ENCODE peak calls at places on chromosomes 11 and 22, in nine cellular contexts. A, M, X, G, U, I, Q, S and T are unnamed samples. For H3K4me1, the result is how much of the 10 kb centered on the place peaks cover.

GRCh38 chr22:48885919-48886305 is 941.8 kb downstream of the BRD1 start:
- DNase-seq in A (peak), M (peak), X (no peak), G (peak), U (no peak), I (no peak), Q (no peak), S (peak), T (no peak)

GRCh38 chr22:40588726-40589125 is 47.8 kb downstream of the MRTFA start:
- DNase-seq in A (no peak), M (peak), X (no peak), G (no peak), U (no peak), I (no peak), Q (no peak), S (no peak), T (no peak)

GRCh38 chr22:29251265-29251664 is 16.5 kb downstream of the RHBDD3 start:
- DNase-seq in A (no peak), M (no peak), X (peak), G (no peak), U (no peak), I (no peak), Q (no peak), S (no peak), T (no peak)

GRCh38 chr22:31263896-31264295 is 28.4 kb downstream of the PIK3IP1 start:
- DNase-seq in A (no peak), M (no peak), X (no peak), G (no peak), U (no peak), I (no peak), Q (no peak), S (no peak), T (no peak)

GRCh38 chr11:106179048-106179447 is 101.6 kb downstream of the AASDHPPT start:
- DNase-seq in A (no peak), M (no peak), X (no peak), G (no peak), U (no peak), I (no peak), Q (no peak), S (no peak), T (no peak)

GRCh38 chr11:115739878-115740277 is 235.7 kb upstream of the CADM1 start:
- DNase-seq in A (no peak), M (no peak), X (no peak), G (no peak), U (no peak), I (no peak), Q (no peak), S (no peak), T (no peak)

GRCh38 chr11:134503104-134503503 is 91.1 kb upstream of the B3GAT1 start:
- DNase-seq in A (peak), M (no peak), X (no peak), G (no peak), U (no peak), I (no peak), Q (no peak), S (peak), T (peak)

GRCh38 chr11:57318178-57318577 is 6.6 kb downstream of the TNKS1BP1 start:
- DNase-seq in A (no peak), M (no peak), X (no peak), G (peak), U (no peak), I (no peak), Q (no peak), S (no peak), T (no peak)

GRCh38 chr11:10072142-10072541 is 221.9 kb downstream of the SBF2 start:
- DNase-seq in A (no peak), M (no peak), X (no peak), G (no peak), U (no peak), I (no peak), Q (no peak), S (no peak), T (no peak)

GRCh38 chr11:126733685-126734084 is 266.9 kb downstream of the KIRREL3 start:
- DNase-seq in A (no peak), M (no peak), X (no peak), G (no peak), U (no peak), I (no peak), Q (no peak), S (no peak), T (no peak)

GRCh38 chr22:41437198-41437597 is 9.4 kb downstream of the TOB2 start:
- DNase-seq in A (no peak), M (no peak), X (no peak), G (no peak), U (no peak), I (no peak), Q (no peak), S (no peak), T (no peak)

GRCh38 chr11:72599325-72600117 is 74.7 kb downstream of the PDE2A start:
- DNase-seq in A (no peak), M (no peak), X (no peak), G (no peak), U (no peak), I (no peak), Q (no peak), S (peak), T (no peak)

GRCh38 chr11:27795955-27796861 is 96.0 kb upstream of the BDNF start:
- DNase-seq in A (no peak), M (peak), X (no peak), G (no peak), U (no peak), I (no peak), Q (no peak), S (peak), T (peak)

GRCh38 chr22:26586556-26587325 is 3.2 kb downstream of the TPST2 start:
- DNase-seq in A (peak), M (no peak), X (no peak), G (no peak), U (no peak), I (no peak), Q (peak), S (no peak), T (no peak)

GRCh38 chr22:44088976-44089570 is 65.0 kb downstream of the PARVB start:
- DNase-seq in A (no peak), M (peak), X (no peak), G (peak), U (no peak), I (no peak), Q (no peak), S (no peak), T (no peak)

GRCh38 chr11:130070109-130070828 is 575 bp downstream of the APLP2 start:
- DNase-seq in A (peak), M (peak), X (no peak), G (peak), U (peak), I (no peak), Q (peak), S (peak), T (peak)

GRCh38 chr11:59551651-59552521 is 40.5 kb downstream of the OR4D9 start:
- DNase-seq in A (no peak), M (no peak), X (no peak), G (no peak), U (peak), I (no peak), Q (peak), S (peak), T (no peak)

GRCh38 chr11:13110929-13111812 is 102.1 kb downstream of the RASSF10 start:
- DNase-seq in A (no peak), M (no peak), X (no peak), G (no peak), U (no peak), I (no peak), Q (no peak), S (no peak), T (no peak)

GRCh38 chr11:87260811-87261210 is 223.1 kb downstream of the TMEM135 start:
- DNase-seq in A (no peak), M (no peak), X (no peak), G (no peak), U (no peak), I (no peak), Q (no peak), S (no peak), T (no peak)

GRCh38 chr22:41096841-41097240 is 4.4 kb downstream of the EP300 start:
- DNase-seq in A (no peak), M (no peak), X (no peak), G (no peak), U (no peak), I (no peak), Q (no peak), S (no peak), T (no peak)

GRCh38 chr11:129937592-129938238 is 42.3 kb upstream of the NFRKB start:
- DNase-seq in A (no peak), M (no peak), X (no peak), G (no peak), U (no peak), I (no peak), Q (no peak), S (no peak), T (no peak)

GRCh38 chr11:33735166-33735425 is 1.1 kb downstream of the CD59 start:
- DNase-seq in A (no peak), M (no peak), X (no peak), G (no peak), U (no peak), I (no peak), Q (no peak), S (no peak), T (no peak)

GRCh38 chr11:96215826-96216225 is 127.2 kb downstream of the MAML2 start:
- DNase-seq in A (no peak), M (no peak), X (no peak), G (no peak), U (no peak), I (no peak), Q (no peak), S (no peak), T (no peak)

GRCh38 chr11:117830674-117831351 is 6.3 kb upstream of the FXYD2 start:
- DNase-seq in A (peak), M (no peak), X (no peak), G (no peak), U (no peak), I (no peak), Q (peak), S (peak), T (peak)

GRCh38 chr22:30217698-30218565 is 28.6 kb downstream of the LIF start:
- DNase-seq in A (no peak), M (no peak), X (no peak), G (no peak), U (no peak), I (no peak), Q (no peak), S (no peak), T (no peak)

GRCh38 chr22:47449508-47450270 is 687.2 kb downstream of the TBC1D22A start:
- DNase-seq in A (no peak), M (no peak), X (peak), G (no peak), U (no peak), I (no peak), Q (no peak), S (no peak), T (no peak)

GRCh38 chr11:20373568-20374209 is 10.2 kb downstream of the HTATIP2 start:
- DNase-seq in A (no peak), M (no peak), X (peak), G (no peak), U (no peak), I (no peak), Q (no peak), S (no peak), T (no peak)

GRCh38 chr22:19872779-19873137 is 18.1 kb upstream of the GNB1L start:
- DNase-seq in A (peak), M (peak), X (no peak), G (peak), U (peak), I (peak), Q (peak), S (peak), T (peak)

GRCh38 chr22:44363980-44364749 is 51.4 kb upstream of the SHISAL1 start:
- DNase-seq in A (peak), M (no peak), X (no peak), G (peak), U (no peak), I (no peak), Q (peak), S (no peak), T (no peak)

GRCh38 chr11:64245797-64246623 is 733 bp downstream of the PPP1R14B start:
- DNase-seq in A (peak), M (peak), X (no peak), G (peak), U (peak), I (peak), Q (peak), S (no peak), T (peak)

GRCh38 chr11:116691779-116692178 is 81.0 kb downstream of the BUD13 start:
- DNase-seq in A (peak), M (no peak), X (no peak), G (no peak), U (peak), I (no peak), Q (peak), S (peak), T (peak)

GRCh38 chr11:70696076-70696475 is 297.7 kb downstream of the CTTN start:
- DNase-seq in A (peak), M (no peak), X (no peak), G (no peak), U (no peak), I (no peak), Q (no peak), S (no peak), T (no peak)

GRCh38 chr11:13993096-13993760 is 30.7 kb downstream of the SPON1 start:
- DNase-seq in A (no peak), M (no peak), X (peak), G (no peak), U (no peak), I (no peak), Q (no peak), S (no peak), T (peak)

GRCh38 chr11:130131957-130132850 is 27.4 kb upstream of the ST14 start:
- DNase-seq in A (no peak), M (no peak), X (no peak), G (no peak), U (no peak), I (no peak), Q (peak), S (peak), T (no peak)

GRCh38 chr22:44331881-44332714 is 19.3 kb upstream of the SHISAL1 start:
- DNase-seq in A (no peak), M (no peak), X (no peak), G (no peak), U (no peak), I (no peak), Q (no peak), S (no peak), T (no peak)

GRCh38 chr11:76824083-76824939 is 36.4 kb upstream of the ACER3 start:
- DNase-seq in A (no peak), M (no peak), X (no peak), G (no peak), U (no peak), I (no peak), Q (no peak), S (no peak), T (no peak)

GRCh38 chr11:70550456-70551195 is 152.3 kb downstream of the CTTN start:
- DNase-seq in A (peak), M (no peak), X (no peak), G (peak), U (no peak), I (no peak), Q (no peak), S (no peak), T (no peak)

GRCh38 chr22:46007848-46008261 is 30.9 kb upstream of the WNT7B start:
- DNase-seq in A (peak), M (no peak), X (no peak), G (peak), U (peak), I (peak), Q (peak), S (no peak), T (peak)

GRCh38 chr22:24426436-24426835 is 963 bp upstream of the ADORA2A start:
- DNase-seq in A (no peak), M (no peak), X (no peak), G (peak), U (no peak), I (no peak), Q (no peak), S (no peak), T (no peak)

GRCh38 chr22:32830473-32830872 is 29.0 kb downstream of the TIMP3 start:
- DNase-seq in A (peak), M (no peak), X (no peak), G (peak), U (peak), I (no peak), Q (peak), S (peak), T (no peak)

GRCh38 chr11:125343732-125344131 is 152.3 kb downstream of the FEZ1 start:
- DNase-seq in A (peak), M (no peak), X (no peak), G (no peak), U (no peak), I (no peak), Q (peak), S (no peak), T (no peak)
- H3K4me1 ChIP-seq in A (under half), M (under half), X (under half), G (under half), U (under half), I (under half), Q (under half), S (under half), T (under half)

DNA sequence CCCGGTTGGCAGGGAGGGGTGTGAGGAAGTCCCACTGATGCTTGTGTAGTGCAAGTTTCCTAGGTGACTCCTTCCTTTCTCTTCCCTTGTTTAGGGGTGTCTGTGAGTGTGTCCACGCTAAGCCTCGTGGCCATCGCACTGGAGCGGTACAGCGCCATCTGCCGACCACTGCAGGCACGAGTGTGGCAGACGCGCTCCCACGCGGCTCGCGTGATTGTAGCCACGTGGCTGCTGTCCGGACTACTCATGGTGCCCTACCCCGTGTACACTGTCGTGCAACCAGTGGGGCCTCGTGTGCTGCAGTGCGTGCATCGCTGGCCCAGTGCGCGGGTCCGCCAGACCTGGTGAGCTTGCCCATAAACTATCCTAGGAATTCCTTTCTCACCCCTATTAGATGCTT is 10.4 kb downstream of the CCKBR start:
- DNase-seq in A (peak), M (no peak), X (no peak), G (no peak), U (no peak), I (no peak), Q (no peak), S (peak), T (no peak)
- TF ChIP-seq CTCF in A (no peak), M (no peak), X (no peak), G (no peak), U (no peak), I (no peak), Q (no peak), S (peak), T (no peak)

GRCh38 chr11:128575956-128576340 is 11.4 kb downstream of the ETS1 start:
- DNase-seq in A (no peak), M (peak), X (no peak), G (no peak), U (no peak), I (no peak), Q (peak), S (no peak), T (no peak)
- H3K27ac ChIP-seq in A (peak), M (peak), X (peak), G (peak), U (no peak), I (peak), Q (peak), S (no peak), T (peak)

GRCh38 chr22:39502789-39503464 is 837 bp downstream of the MIEF1 start:
- DNase-seq in A (no peak), M (no peak), X (no peak), G (peak), U (no peak), I (no peak), Q (no peak), S (no peak), T (no peak)
- H3K4me1 ChIP-seq in A (half or more), M (under half), X (under half), G (under half), U (under half), I (under half), Q (under half), S (under half), T (under half)

GRCh38 chr11:65315866-65316233 is 1.2 kb downstream of the CDC42EP2 start:
- DNase-seq in A (no peak), M (no peak), X (no peak), G (no peak), U (no peak), I (no peak), Q (no peak), S (no peak), T (no peak)
- TF ChIP-seq CTCF in A (no peak), M (no peak), X (peak), G (no peak), U (peak), I (no peak), Q (no peak), S (peak), T (no peak)

DNA sequence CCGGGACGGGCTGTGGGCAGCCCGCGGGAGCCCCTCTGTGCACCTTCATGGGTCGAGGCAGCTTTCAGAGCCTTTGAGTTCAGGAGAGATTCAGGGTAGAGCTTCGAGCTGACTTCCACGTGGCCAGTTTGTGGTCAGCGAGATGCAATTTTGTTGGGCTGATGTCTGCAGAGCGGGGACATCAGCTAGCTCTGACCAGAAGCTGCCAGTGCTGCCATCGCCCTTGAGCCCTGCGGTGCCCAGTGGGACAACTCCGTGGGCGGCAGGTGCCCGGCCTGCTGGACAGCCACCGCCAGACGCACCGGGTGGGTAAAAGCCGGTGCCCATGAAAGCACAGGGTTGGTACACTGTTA is 719 bp downstream of the TALDO1 start:
- DNase-seq in A (peak), M (no peak), X (no peak), G (peak), U (no peak), I (no peak), Q (no peak), S (no peak), T (no peak)
- H3K27ac ChIP-seq in A (peak), M (peak), X (peak), G (peak), U (peak), I (peak), Q (peak), S (no peak), T (peak)

GRCh38 chr11:12007230-12007593 is 1.2 kb downstream of the DKK3 start:
- DNase-seq in A (no peak), M (no peak), X (no peak), G (no peak), U (no peak), I (no peak), Q (no peak), S (peak), T (no peak)
- H3K4me1 ChIP-seq in A (under half), M (under half), X (under half), G (under half), U (under half), I (under half), Q (under half), S (under half), T (under half)